ENCODE peak calls at places on chromosomes 2 and 18, in five cellular contexts. D is HT-29; O is effector memory CD4-positive, alpha-beta T cell; I is SJSA1; E is stimulated activated CD8-positive, alpha-beta memory T cell treated with anti-CD3 and anti-CD28 coated beads, Interleukin-15, amount 100 ng/mL, for 24 hours. X is an unnamed sample.

GRCh38 chr2:101114268-101114783 is 36.9 kb downstream of the TBC1D8 start:
- DNase-seq in D (peak), E (no peak), I (no peak), O (no peak), X (no peak)

GRCh38 chr2:197309369-197310231 is 980 bp downstream of the ANKRD44 start:
- DNase-seq in I (no peak), D (no peak), E (no peak), O (peak), X (peak)

GRCh38 chr2:341912-342311 is 54.0 kb upstream of the ALKAL2 start:
- DNase-seq in O (no peak), E (no peak), D (no peak), I (no peak), X (no peak)

GRCh38 chr18:267688-268552 is at the start of gene THOC1:
- DNase-seq in E (peak), I (peak), O (peak), D (peak), X (peak)

GRCh38 chr2:235187806-235188205 is 236.0 kb downstream of the SH3BP4 start:
- DNase-seq in O (no peak), D (no peak), E (no peak), I (no peak), X (no peak)

GRCh38 chr18:3839481-3840075 is 389.6 kb downstream of the TGIF1 start:
- DNase-seq in I (no peak), O (no peak), E (no peak), D (no peak), X (no peak)

GRCh38 chr2:27683390-27684071 is 19.8 kb downstream of the SLC4A1AP start:
- DNase-seq in D (peak), I (peak), E (peak), O (peak), X (peak)

GRCh38 chr2:181131584-181131983 is 151.2 kb downstream of the UBE2E3 start:
- DNase-seq in D (no peak), O (no peak), I (no peak), E (no peak), X (no peak)

GRCh38 chr2:130875935-130876334 is 39.2 kb downstream of the ARHGEF4 start:
- DNase-seq in I (no peak), D (no peak), O (no peak), E (no peak), X (no peak)

X was measured in SW480.